ENCODE peak calls at places on chromosomes 5 and 9, in six cellular contexts. One of them, this sample, is unnamed.

GRCh38 chr9:121292801-121293241 is 24.9 kb downstream of the GSN start:
- DNase-seq in GM12865: no peak
- DNase-seq in bronchial epithelial cell: no peak
- DNase-seq in mucosa of descending colon: no peak
- DNase-seq in astrocyte: no peak
- DNase-seq in cardiac fibroblast: no peak
- DNase-seq in this sample: no peak

GRCh38 chr5:155254399-155254798 is 240.8 kb downstream of the KIF4B start:
- DNase-seq in GM12865: no peak
- DNase-seq in bronchial epithelial cell: no peak
- DNase-seq in mucosa of descending colon: no peak
- DNase-seq in astrocyte: no peak
- DNase-seq in cardiac fibroblast: no peak
- DNase-seq in this sample: no peak

GRCh38 chr9:91428431-91428830 is 4.8 kb upstream of the NFIL3 start:
- DNase-seq in GM12865: no peak
- DNase-seq in bronchial epithelial cell: no peak
- DNase-seq in mucosa of descending colon: no peak
- DNase-seq in astrocyte: no peak
- DNase-seq in cardiac fibroblast: peak
- DNase-seq in this sample: peak

GRCh38 chr5:40368200-40368599 is 311.5 kb upstream of the PTGER4 start:
- DNase-seq in GM12865: no peak
- DNase-seq in bronchial epithelial cell: no peak
- DNase-seq in mucosa of descending colon: no peak
- DNase-seq in astrocyte: no peak
- DNase-seq in cardiac fibroblast: no peak
- DNase-seq in this sample: no peak

GRCh38 chr5:159208508-159209437 is 580 bp downstream of the RNF145 start:
- DNase-seq in GM12865: peak
- DNase-seq in bronchial epithelial cell: no peak
- DNase-seq in mucosa of descending colon: peak
- DNase-seq in astrocyte: peak
- DNase-seq in cardiac fibroblast: peak
- DNase-seq in this sample: peak

GRCh38 chr5:65818592-65818991 is 96.6 kb downstream of the NLN start:
- DNase-seq in GM12865: no peak
- DNase-seq in bronchial epithelial cell: no peak
- DNase-seq in mucosa of descending colon: peak
- DNase-seq in astrocyte: no peak
- DNase-seq in cardiac fibroblast: no peak
- DNase-seq in this sample: no peak

GRCh38 chr5:62376064-62376463 is 27.6 kb downstream of the DIMT1 start:
- DNase-seq in GM12865: no peak
- DNase-seq in bronchial epithelial cell: peak
- DNase-seq in mucosa of descending colon: no peak
- DNase-seq in astrocyte: peak
- DNase-seq in cardiac fibroblast: peak
- DNase-seq in this sample: peak

GRCh38 chr5:167725741-167726140 is 565.7 kb upstream of the WWC1 start:
- DNase-seq in GM12865: no peak
- DNase-seq in bronchial epithelial cell: no peak
- DNase-seq in mucosa of descending colon: no peak
- DNase-seq in astrocyte: no peak
- DNase-seq in cardiac fibroblast: no peak
- DNase-seq in this sample: no peak

GRCh38 chr9:34995288-34996060 is 5.9 kb downstream of the DNAJB5 start:
- DNase-seq in GM12865: no peak
- DNase-seq in bronchial epithelial cell: peak
- DNase-seq in mucosa of descending colon: no peak
- DNase-seq in astrocyte: peak
- DNase-seq in cardiac fibroblast: peak
- DNase-seq in this sample: peak

GRCh38 chr9:19975499-19975898 is 186.7 kb upstream of the SLC24A2 start:
- DNase-seq in GM12865: no peak
- DNase-seq in bronchial epithelial cell: peak
- DNase-seq in mucosa of descending colon: no peak
- DNase-seq in astrocyte: no peak
- DNase-seq in cardiac fibroblast: peak
- DNase-seq in this sample: no peak

GRCh38 chr5:15833365-15833764 is 333.4 kb downstream of the FBXL7 start:
- DNase-seq in GM12865: no peak
- DNase-seq in bronchial epithelial cell: peak
- DNase-seq in mucosa of descending colon: no peak
- DNase-seq in astrocyte: no peak
- DNase-seq in cardiac fibroblast: no peak
- DNase-seq in this sample: no peak

GRCh38 chr5:176624916-176625315 is 5.4 kb downstream of the SNCB start:
- DNase-seq in GM12865: no peak
- DNase-seq in bronchial epithelial cell: no peak
- DNase-seq in mucosa of descending colon: no peak
- DNase-seq in astrocyte: no peak
- DNase-seq in cardiac fibroblast: no peak
- DNase-seq in this sample: no peak

GRCh38 chr9:89926691-89927220 is 321.9 kb downstream of the GADD45G start:
- DNase-seq in GM12865: no peak
- DNase-seq in bronchial epithelial cell: no peak
- DNase-seq in mucosa of descending colon: no peak
- DNase-seq in astrocyte: no peak
- DNase-seq in cardiac fibroblast: no peak
- DNase-seq in this sample: no peak

GRCh38 chr9:87223397-87224246 is 274.0 kb upstream of the DAPK1 start:
- DNase-seq in GM12865: no peak
- DNase-seq in bronchial epithelial cell: no peak
- DNase-seq in mucosa of descending colon: no peak
- DNase-seq in astrocyte: no peak
- DNase-seq in cardiac fibroblast: peak
- DNase-seq in this sample: no peak

GRCh38 chr9:77851862-77852602 is 179.6 kb downstream of the GNAQ start:
- DNase-seq in GM12865: no peak
- DNase-seq in bronchial epithelial cell: no peak
- DNase-seq in mucosa of descending colon: no peak
- DNase-seq in astrocyte: no peak
- DNase-seq in cardiac fibroblast: no peak
- DNase-seq in this sample: no peak

GRCh38 chr5:149345892-149346222 is 558 bp downstream of the GRPEL2 start:
- DNase-seq in GM12865: peak
- DNase-seq in bronchial epithelial cell: peak
- DNase-seq in mucosa of descending colon: no peak
- DNase-seq in astrocyte: peak
- DNase-seq in cardiac fibroblast: peak
- DNase-seq in this sample: peak

GRCh38 chr5:106521701-106522100 is 1149.0 kb downstream of the EFNA5 start:
- DNase-seq in GM12865: peak
- DNase-seq in bronchial epithelial cell: peak
- DNase-seq in mucosa of descending colon: no peak
- DNase-seq in astrocyte: peak
- DNase-seq in cardiac fibroblast: peak
- DNase-seq in this sample: peak

GRCh38 chr5:149392718-149393117 is 13.6 kb upstream of the IL17B start:
- DNase-seq in GM12865: peak
- DNase-seq in bronchial epithelial cell: peak
- DNase-seq in mucosa of descending colon: no peak
- DNase-seq in astrocyte: peak
- DNase-seq in cardiac fibroblast: peak
- DNase-seq in this sample: peak

GRCh38 chr5:14513266-14513665 is 68.3 kb upstream of the OTULINL start:
- DNase-seq in GM12865: no peak
- DNase-seq in bronchial epithelial cell: no peak
- DNase-seq in mucosa of descending colon: no peak
- DNase-seq in astrocyte: no peak
- DNase-seq in cardiac fibroblast: no peak
- DNase-seq in this sample: no peak

GRCh38 chr5:1658665-1659064 is 134.9 kb upstream of the LPCAT1 start:
- DNase-seq in GM12865: no peak
- DNase-seq in bronchial epithelial cell: no peak
- DNase-seq in mucosa of descending colon: no peak
- DNase-seq in astrocyte: no peak
- DNase-seq in cardiac fibroblast: no peak
- DNase-seq in this sample: no peak

GRCh38 chr5:171907731-171908343 is 98.6 kb downstream of the FBXW11 start:
- DNase-seq in GM12865: peak
- DNase-seq in bronchial epithelial cell: peak
- DNase-seq in mucosa of descending colon: no peak
- DNase-seq in astrocyte: peak
- DNase-seq in cardiac fibroblast: peak
- DNase-seq in this sample: peak

GRCh38 chr5:2156358-2157059 is 273.8 kb upstream of the IRX4 start:
- DNase-seq in GM12865: no peak
- DNase-seq in bronchial epithelial cell: no peak
- DNase-seq in mucosa of descending colon: no peak
- DNase-seq in astrocyte: no peak
- DNase-seq in cardiac fibroblast: no peak
- DNase-seq in this sample: no peak

GRCh38 chr9:2180171-2180570 is 165.0 kb downstream of the SMARCA2 start:
- DNase-seq in GM12865: no peak
- DNase-seq in bronchial epithelial cell: no peak
- DNase-seq in mucosa of descending colon: no peak
- DNase-seq in astrocyte: no peak
- DNase-seq in cardiac fibroblast: no peak
- DNase-seq in this sample: no peak

GRCh38 chr5:124655211-124655880 is 91.1 kb downstream of the ZNF608 start:
- DNase-seq in GM12865: no peak
- DNase-seq in bronchial epithelial cell: peak
- DNase-seq in mucosa of descending colon: no peak
- DNase-seq in astrocyte: peak
- DNase-seq in cardiac fibroblast: peak
- DNase-seq in this sample: peak

GRCh38 chr5:143516249-143516648 is 112.8 kb upstream of the NR3C1 start:
- DNase-seq in GM12865: peak
- DNase-seq in bronchial epithelial cell: no peak
- DNase-seq in mucosa of descending colon: no peak
- DNase-seq in astrocyte: no peak
- DNase-seq in cardiac fibroblast: no peak
- DNase-seq in this sample: no peak

GRCh38 chr9:100473271-100474081 is 527 bp downstream of the TMEFF1 start:
- DNase-seq in GM12865: peak
- DNase-seq in bronchial epithelial cell: no peak
- DNase-seq in mucosa of descending colon: peak
- DNase-seq in astrocyte: peak
- DNase-seq in cardiac fibroblast: peak
- DNase-seq in this sample: peak

GRCh38 chr5:135695656-135696055 is 116.9 kb upstream of the CXCL14 start:
- DNase-seq in GM12865: no peak
- DNase-seq in bronchial epithelial cell: no peak
- DNase-seq in mucosa of descending colon: no peak
- DNase-seq in astrocyte: no peak
- DNase-seq in cardiac fibroblast: no peak
- DNase-seq in this sample: no peak

GRCh38 chr5:141637693-141638419 is 1.1 kb downstream of the RELL2 start:
- DNase-seq in GM12865: peak
- DNase-seq in bronchial epithelial cell: peak
- DNase-seq in mucosa of descending colon: peak
- DNase-seq in astrocyte: peak
- DNase-seq in cardiac fibroblast: peak
- DNase-seq in this sample: peak

GRCh38 chr9:20884985-20885593 is 146.4 kb downstream of the HACD4 start:
- DNase-seq in GM12865: peak
- DNase-seq in bronchial epithelial cell: peak
- DNase-seq in mucosa of descending colon: peak
- DNase-seq in astrocyte: peak
- DNase-seq in cardiac fibroblast: peak
- DNase-seq in this sample: peak

GRCh38 chr9:6024035-6024554 is 8.7 kb upstream of the RANBP6 start:
- DNase-seq in GM12865: peak
- DNase-seq in bronchial epithelial cell: peak
- DNase-seq in mucosa of descending colon: no peak
- DNase-seq in astrocyte: no peak
- DNase-seq in cardiac fibroblast: peak
- DNase-seq in this sample: peak

GRCh38 chr5:5933651-5934050 is 444.7 kb downstream of the MED10 start:
- DNase-seq in GM12865: no peak
- DNase-seq in bronchial epithelial cell: no peak
- DNase-seq in mucosa of descending colon: no peak
- DNase-seq in astrocyte: no peak
- DNase-seq in cardiac fibroblast: no peak
- DNase-seq in this sample: no peak
- TF ChIP-seq CTCF in GM12865: no peak
- TF ChIP-seq CTCF in bronchial epithelial cell: no peak
- TF ChIP-seq CTCF in mucosa of descending colon: no peak
- TF ChIP-seq CTCF in astrocyte: no peak
- TF ChIP-seq CTCF in cardiac fibroblast: no peak
- TF ChIP-seq CTCF in this sample: no peak

DNA sequence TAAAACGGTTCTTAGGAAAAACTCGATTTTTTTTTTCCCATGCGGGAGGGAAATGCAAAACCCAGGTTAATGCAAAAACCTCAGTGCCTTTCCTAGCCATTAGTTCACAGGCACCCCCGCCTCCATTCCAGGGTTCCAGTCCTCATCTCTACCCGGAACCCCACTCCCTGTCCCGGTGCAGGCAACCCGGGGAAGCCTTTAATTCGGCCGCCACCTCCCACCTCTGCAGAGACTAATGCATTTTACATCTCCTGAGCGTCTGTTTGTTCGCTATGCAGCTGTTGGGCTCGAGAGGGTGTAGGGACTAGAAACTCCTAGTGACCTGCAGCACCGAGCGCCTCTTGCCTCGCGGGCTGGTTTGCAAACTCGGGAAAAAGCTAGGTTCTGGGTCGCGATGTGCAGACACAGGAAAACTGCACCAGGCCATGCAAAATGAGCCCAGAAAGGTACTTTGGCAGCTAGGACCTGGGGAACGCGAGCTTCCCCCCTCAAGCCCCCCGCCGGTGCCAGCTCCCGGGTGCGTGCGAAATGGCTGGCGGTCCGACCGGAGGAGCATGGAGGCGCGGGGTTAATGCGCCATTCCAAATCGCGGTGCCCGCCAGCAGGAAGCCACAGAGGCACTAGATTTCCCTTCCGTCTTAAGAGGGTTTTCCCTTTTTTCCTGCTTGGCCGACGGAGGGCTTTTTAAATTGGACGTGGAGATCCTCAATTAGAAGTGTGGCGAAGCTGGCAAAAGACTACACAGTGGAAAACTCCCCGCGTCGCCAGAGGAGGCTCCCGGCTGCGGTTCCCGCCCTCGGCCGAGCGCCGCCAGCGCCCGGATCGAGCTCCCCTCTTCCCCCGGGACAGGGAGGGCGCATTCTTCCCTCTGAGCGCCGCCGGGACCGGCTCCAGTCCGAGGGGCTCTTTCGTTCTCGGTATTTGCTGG is 3.4 kb downstream of the GDNF start:
- DNase-seq in GM12865: no peak
- DNase-seq in bronchial epithelial cell: no peak
- DNase-seq in mucosa of descending colon: no peak
- DNase-seq in astrocyte: no peak
- DNase-seq in cardiac fibroblast: peak
- DNase-seq in this sample: no peak
- TF ChIP-seq CTCF in GM12865: no peak
- TF ChIP-seq CTCF in bronchial epithelial cell: peak
- TF ChIP-seq CTCF in mucosa of descending colon: no peak
- TF ChIP-seq CTCF in astrocyte: no peak
- TF ChIP-seq CTCF in cardiac fibroblast: no peak
- TF ChIP-seq CTCF in this sample: no peak

GRCh38 chr5:107794731-107795130 is 124.0 kb upstream of the EFNA5 start:
- DNase-seq in GM12865: no peak
- DNase-seq in bronchial epithelial cell: no peak
- DNase-seq in mucosa of descending colon: no peak
- DNase-seq in astrocyte: peak
- DNase-seq in cardiac fibroblast: no peak
- DNase-seq in this sample: no peak
- TF ChIP-seq CTCF in GM12865: no peak
- TF ChIP-seq CTCF in bronchial epithelial cell: no peak
- TF ChIP-seq CTCF in mucosa of descending colon: no peak
- TF ChIP-seq CTCF in astrocyte: no peak
- TF ChIP-seq CTCF in cardiac fibroblast: no peak
- TF ChIP-seq CTCF in this sample: no peak

GRCh38 chr9:37184905-37185867 is 64.8 kb downstream of the ZCCHC7 start:
- DNase-seq in GM12865: no peak
- DNase-seq in bronchial epithelial cell: no peak
- DNase-seq in mucosa of descending colon: no peak
- DNase-seq in astrocyte: no peak
- DNase-seq in cardiac fibroblast: no peak
- DNase-seq in this sample: no peak
- TF ChIP-seq CTCF in GM12865: no peak
- TF ChIP-seq CTCF in bronchial epithelial cell: no peak
- TF ChIP-seq CTCF in mucosa of descending colon: no peak
- TF ChIP-seq CTCF in astrocyte: no peak
- TF ChIP-seq CTCF in cardiac fibroblast: no peak
- TF ChIP-seq CTCF in this sample: no peak